ENCODE peak calls at places on chromosomes 11 and 22, in six cellular contexts. T, J, O, M, N and V are unnamed samples.

GRCh38 chr22:44816141-44816540 is 63.8 kb downstream of the ARHGAP8 start:
- DNase-seq in O (no peak), M (no peak), N (no peak), J (no peak), T (no peak), V (no peak)

GRCh38 chr22:40094449-40094848 is 83.3 kb upstream of the TNRC6B start:
- DNase-seq in N (no peak), J (peak), O (no peak), M (peak), T (no peak), V (no peak)

GRCh38 chr11:128522063-128522942 is 65.1 kb downstream of the ETS1 start:
- DNase-seq in M (peak), O (peak), J (peak), N (peak), T (peak), V (peak)

GRCh38 chr11:44708063-44708462 is 18.7 kb upstream of the TSPAN18 start:
- DNase-seq in J (no peak), N (no peak), O (no peak), T (no peak), M (no peak), V (no peak)

GRCh38 chr11:84019576-84020194 is 733.5 kb upstream of the CCDC90B start:
- DNase-seq in T (no peak), N (no peak), J (no peak), O (no peak), M (peak), V (no peak)

GRCh38 chr11:115154355-115154736 is 349.9 kb downstream of the CADM1 start:
- DNase-seq in N (no peak), T (no peak), M (no peak), O (no peak), J (no peak), V (no peak)

GRCh38 chr11:97140885-97141494 is 751.2 kb downstream of the JRKL start:
- DNase-seq in J (no peak), M (no peak), T (peak), N (peak), O (peak), V (peak)

GRCh38 chr11:128432926-128433325 is 154.4 kb downstream of the ETS1 start:
- DNase-seq in O (no peak), N (no peak), J (no peak), T (no peak), M (no peak), V (no peak)

GRCh38 chr11:120056301-120057027 is 81.4 kb downstream of the TRIM29 start:
- DNase-seq in O (no peak), N (no peak), M (no peak), J (no peak), T (no peak), V (no peak)

GRCh38 chr11:46850829-46851380 is 4.8 kb upstream of the CKAP5 start:
- DNase-seq in O (no peak), N (no peak), T (no peak), M (no peak), J (no peak), V (peak)

GRCh38 chr11:14821031-14821430 is 71.0 kb downstream of the CYP2R1 start:
- DNase-seq in T (no peak), N (peak), J (no peak), M (no peak), O (no peak), V (no peak)

GRCh38 chr22:25350551-25350971 is 131.1 kb downstream of the CRYBB2 start:
- DNase-seq in O (no peak), J (no peak), M (no peak), T (no peak), N (no peak), V (no peak)

GRCh38 chr22:33842421-33843094 is 77.7 kb downstream of the LARGE1 start:
- DNase-seq in O (no peak), M (no peak), N (no peak), T (no peak), J (no peak), V (no peak)

GRCh38 chr11:73939096-73939495 is 11.7 kb upstream of the DNAJB13 start:
- DNase-seq in N (no peak), T (peak), J (no peak), O (no peak), M (no peak), V (no peak)

GRCh38 chr11:75014129-75014528 is 25.4 kb downstream of the NEU3 start:
- DNase-seq in N (peak), T (peak), J (no peak), M (peak), O (no peak), V (no peak)

GRCh38 chr11:61447601-61448551 is 18.0 kb downstream of the SDHAF2 start:
- DNase-seq in J (no peak), N (no peak), M (peak), O (no peak), T (no peak), V (no peak)

GRCh38 chr11:57487021-57487778 is 26.9 kb downstream of the RTN4RL2 start:
- DNase-seq in M (no peak), N (no peak), T (no peak), J (no peak), O (no peak), V (no peak)

GRCh38 chr11:30016588-30017363 is at the start of gene KCNA4:
- DNase-seq in J (no peak), T (peak), M (no peak), N (peak), O (no peak), V (peak)

GRCh38 chr11:108788565-108789199 is 123.8 kb downstream of the DDX10 start:
- DNase-seq in T (peak), O (peak), N (peak), J (no peak), M (peak), V (peak)
- TF ChIP-seq BHLHE40 in T (no peak), O (no peak), N (no peak), J (no peak), M (no peak), V (no peak)

DNA sequence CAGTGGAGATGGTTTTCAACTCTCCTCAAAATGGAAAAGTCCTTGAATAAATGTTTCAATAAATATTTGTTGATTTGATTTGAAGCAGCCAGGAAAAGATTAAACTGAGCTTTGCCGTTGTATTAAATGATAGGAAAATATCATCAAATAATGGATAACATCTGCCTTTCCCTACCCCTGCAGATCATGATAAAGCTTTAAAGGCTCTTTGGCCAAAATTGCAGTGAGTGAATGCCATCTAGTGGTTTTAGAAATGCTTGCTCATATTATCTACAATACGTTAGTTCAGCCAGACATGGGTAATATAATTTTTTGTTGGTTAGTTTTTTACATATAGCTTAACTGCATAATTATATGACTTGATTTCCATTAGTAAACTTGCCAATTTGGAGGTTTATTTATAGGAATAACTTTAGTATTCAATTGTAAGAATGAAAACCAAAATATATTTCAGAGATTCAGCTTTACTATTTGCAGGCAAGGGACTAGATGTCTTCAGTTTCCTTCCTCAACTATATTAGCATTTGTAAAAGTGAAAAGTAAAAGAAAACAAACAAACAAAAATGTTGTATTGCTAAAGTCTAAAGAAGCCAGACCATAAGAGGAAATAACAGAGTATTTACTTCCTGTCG is 159.2 kb downstream of the MSANTD4 start:
- DNase-seq in T (peak), O (peak), J (no peak), N (no peak), M (peak), V (peak)
- TF ChIP-seq BHLHE40 in T (no peak), O (no peak), J (no peak), N (no peak), M (no peak), V (no peak)

DNA sequence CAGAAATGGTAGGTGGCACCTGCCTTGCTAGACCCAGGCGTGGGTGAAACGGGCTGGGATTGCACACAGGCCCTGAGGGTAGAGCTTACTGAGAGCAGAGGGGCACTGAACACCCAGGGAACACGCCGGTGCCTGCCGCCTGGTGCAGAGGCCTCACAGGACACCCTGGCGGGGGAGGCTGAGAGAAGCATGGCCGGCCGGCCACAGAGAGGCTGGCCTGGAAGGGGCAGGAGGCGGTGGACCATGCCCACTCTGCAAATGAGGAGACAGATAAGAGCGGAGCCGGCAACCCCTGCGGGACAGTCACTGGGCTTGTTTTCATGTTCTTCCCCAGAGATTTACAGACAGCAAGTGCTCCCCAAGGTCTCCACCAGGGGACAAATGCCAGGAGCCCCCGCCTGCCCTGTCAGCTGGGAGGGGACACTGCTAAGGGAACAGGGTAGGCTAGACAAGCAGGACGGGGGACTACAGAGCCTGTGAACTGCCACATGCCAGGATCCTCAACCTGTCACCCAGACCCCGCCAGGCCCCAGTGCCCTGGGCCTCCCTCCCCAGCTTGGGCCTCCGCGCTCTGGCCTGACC is 38.5 kb upstream of the TCF20 start:
- DNase-seq in J (no peak), M (no peak), N (no peak), O (peak), T (no peak), V (no peak)
- TF ChIP-seq BHLHE40 in J (no peak), M (no peak), N (no peak), O (no peak), T (no peak), V (no peak)

GRCh38 chr11:126573325-126574076 is 218.0 kb downstream of the ST3GAL4 start:
- DNase-seq in M (no peak), T (no peak), N (peak), O (no peak), J (no peak), V (peak)
- TF ChIP-seq BHLHE40 in M (no peak), T (no peak), N (no peak), O (no peak), J (no peak), V (no peak)

GRCh38 chr11:130634981-130635473 is 186.6 kb downstream of the ADAMTS15 start:
- DNase-seq in M (peak), T (peak), J (no peak), O (peak), N (no peak), V (no peak)
- TF ChIP-seq BHLHE40 in M (no peak), T (no peak), J (no peak), O (no peak), N (no peak), V (no peak)

DNA sequence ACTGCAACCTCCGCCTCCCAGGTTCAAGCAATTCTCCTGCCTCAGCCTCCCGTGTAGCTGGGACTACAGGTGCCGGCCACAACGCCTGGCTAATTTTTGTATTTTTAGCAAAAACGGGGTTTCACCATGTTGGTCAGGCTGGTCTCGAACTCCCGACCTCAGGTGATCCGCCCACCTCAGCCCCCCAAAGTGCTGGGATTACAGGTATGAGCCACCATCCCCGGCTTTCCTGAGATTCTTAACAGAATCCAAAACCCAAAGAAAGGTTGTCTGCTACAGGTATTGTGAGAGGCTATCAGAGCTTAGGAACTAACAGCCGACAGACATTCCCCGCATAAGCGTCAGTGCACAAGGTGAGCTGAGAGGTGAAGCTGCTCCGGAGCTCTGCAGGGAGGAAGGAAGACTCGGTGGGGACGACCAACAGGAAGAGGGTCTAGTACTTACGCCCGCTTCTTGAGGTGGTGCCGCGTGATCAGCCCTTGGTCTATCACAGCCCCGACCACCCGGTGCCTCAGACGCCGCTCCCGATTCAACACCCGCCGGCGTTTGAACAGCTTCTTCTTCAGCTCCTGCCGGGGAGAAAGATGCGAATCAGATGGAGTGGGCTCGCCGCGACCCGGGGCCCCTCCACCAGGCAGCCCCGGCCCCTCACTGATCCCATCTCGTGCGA is 470 bp downstream of the C11orf98 start:
- DNase-seq in O (peak), N (peak), M (peak), J (no peak), T (peak), V (no peak)
- TF ChIP-seq BHLHE40 in O (no peak), N (peak), M (no peak), J (no peak), T (no peak), V (no peak)

GRCh38 chr22:29109853-29110252 is 37.0 kb downstream of the KREMEN1 start:
- DNase-seq in O (no peak), M (peak), N (peak), J (no peak), T (no peak), V (no peak)

GRCh38 chr22:29113329-29113728 is 40.5 kb downstream of the KREMEN1 start:
- DNase-seq in T (no peak), M (peak), N (no peak), J (no peak), O (no peak), V (no peak)

GRCh38 chr22:29112680-29113079 is 39.8 kb downstream of the KREMEN1 start:
- DNase-seq in M (peak), N (no peak), J (no peak), O (no peak), T (no peak), V (no peak)

GRCh38 chr22:29110946-29111345 is 38.1 kb downstream of the KREMEN1 start:
- DNase-seq in M (no peak), J (no peak), O (no peak), T (no peak), N (no peak), V (no peak)

DNA sequence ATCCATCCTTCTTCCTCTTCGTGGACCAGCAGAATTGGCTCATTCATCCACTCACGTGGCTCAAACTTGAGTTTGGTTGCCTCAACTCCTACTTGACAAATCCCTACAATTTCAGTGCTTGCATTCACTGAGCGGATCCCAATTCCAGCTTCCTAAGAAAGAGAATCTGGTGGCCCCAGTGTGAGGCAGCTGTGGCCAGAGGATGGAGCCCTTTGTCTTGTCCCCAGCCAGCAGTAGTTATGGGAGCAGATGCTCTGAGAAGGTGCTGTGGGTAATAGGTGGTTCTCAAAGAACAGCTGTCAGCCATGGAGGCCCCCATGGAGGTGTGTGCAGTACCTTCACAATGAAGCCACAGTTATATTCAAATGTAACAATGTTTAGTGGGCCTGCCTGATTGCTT is 39.3 kb downstream of the KREMEN1 start:
- DNase-seq in O (no peak), N (no peak), M (no peak), T (no peak), J (no peak), V (no peak)
- TF ChIP-seq BHLHE40 in O (no peak), N (no peak), M (no peak), T (no peak), J (no peak), V (no peak)

DNA sequence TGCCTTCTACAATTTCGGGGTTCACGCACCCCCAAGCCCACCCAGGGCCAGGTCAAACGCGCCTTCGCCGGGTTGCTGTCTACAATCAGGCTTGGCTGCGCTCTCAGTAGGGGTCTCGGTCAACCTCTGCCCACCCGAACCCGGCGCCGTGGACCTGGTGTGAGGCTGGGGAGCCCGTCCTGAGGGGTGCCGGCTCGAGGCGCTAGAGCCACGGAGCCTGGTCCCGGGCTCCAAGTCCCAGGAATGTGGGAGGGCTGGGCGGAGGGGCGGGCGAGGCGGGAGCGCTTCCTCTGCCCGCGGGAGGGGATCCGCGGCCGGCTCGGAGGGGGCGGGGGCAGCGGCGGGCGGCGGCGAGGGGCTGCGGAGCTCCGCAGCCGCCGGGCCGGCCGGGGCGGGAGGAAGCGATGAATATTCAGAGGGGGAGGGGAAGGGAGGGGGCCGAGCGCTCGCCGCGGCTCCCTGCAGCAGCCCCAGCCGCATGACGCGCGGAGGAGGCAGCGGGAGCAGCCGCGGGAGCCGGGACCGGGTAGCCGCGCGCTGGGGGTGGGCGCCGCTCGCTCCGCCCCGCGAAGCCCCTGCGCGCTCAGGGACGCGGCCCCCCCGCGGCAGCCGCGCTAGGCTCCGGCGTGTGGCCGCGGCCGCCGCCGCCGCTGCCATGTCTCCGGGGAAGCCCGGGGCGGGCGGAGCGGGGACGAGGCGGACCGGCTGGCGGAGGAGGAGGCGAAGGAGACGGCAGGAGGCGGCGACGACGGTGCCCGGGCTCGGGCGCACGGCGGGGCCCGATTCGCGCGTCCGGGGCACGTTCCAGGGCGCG is at the start of gene PTPRJ:
- DNase-seq in M (peak), T (peak), J (no peak), O (no peak), N (peak), V (peak)
- TF ChIP-seq BHLHE40 in M (peak), T (no peak), J (no peak), O (no peak), N (no peak), V (no peak)